ENCODE peak calls at places on chromosomes 4 and X, in ten cellular contexts. O is right lobe of liver, L is heart right ventricle, F is AG04450, D is colonic mucosa, H is heart left ventricle, W is cardiac muscle cell, N is mammary epithelial cell, Z is kidney epithelial cell, G is pancreas. Q is an unnamed sample. For H3K27me3, the result is how much of the 10 kb centered on the place peaks cover.

GRCh38 chr4:34289489-34289888 is 1954.8 kb downstream of the ARAP2 start:
- DNase-seq in G (no peak), L (no peak), H (no peak), O (no peak), F (no peak), D (no peak), N (no peak), Z (no peak), W (no peak), Q (no peak)

GRCh38 chr4:851701-852430 is 25.9 kb upstream of the CPLX1 start:
- DNase-seq in Z (no peak), D (no peak), N (no peak), F (no peak), G (no peak), L (no peak), O (peak), W (no peak), H (no peak), Q (no peak)

GRCh38 chr4:156888762-156889161 is 82.8 kb downstream of the PDGFC start:
- DNase-seq in D (no peak), N (peak), G (no peak), O (no peak), Z (peak), H (no peak), L (no peak), W (peak), F (no peak), Q (no peak)

GRCh38 chr4:52870225-52870624 is 8.1 kb downstream of the RASL11B start:
- DNase-seq in F (no peak), Z (no peak), G (no peak), N (no peak), L (peak), H (peak), O (no peak), D (no peak), W (no peak), Q (no peak)

GRCh38 chrX:138775501-138775900 is 64.0 kb upstream of the FGF13 start:
- DNase-seq in F (no peak), H (no peak), W (peak), O (no peak), G (no peak), D (no peak), N (peak), Z (no peak), L (no peak), Q (no peak)

GRCh38 chrX:23554304-23554703 is 113.0 kb upstream of the PRDX4 start:
- DNase-seq in F (peak), Z (peak), D (no peak), G (no peak), O (no peak), L (no peak), H (no peak), N (peak), W (peak), Q (peak)

GRCh38 chr4:108029321-108029720 is 39.6 kb downstream of the HADH start:
- DNase-seq in G (no peak), N (no peak), Z (no peak), W (no peak), H (no peak), D (no peak), L (no peak), O (no peak), F (no peak), Q (no peak)

GRCh38 chr4:3703343-3703676 is 62.9 kb upstream of the ADRA2C start:
- DNase-seq in G (no peak), L (no peak), F (no peak), N (no peak), W (no peak), Z (no peak), O (peak), H (no peak), D (no peak), Q (no peak)

GRCh38 chr4:55157559-55158277 is 32.3 kb upstream of the KDR start:
- DNase-seq in D (no peak), F (no peak), W (no peak), L (no peak), H (no peak), N (no peak), O (no peak), Z (no peak), G (no peak), Q (peak)

GRCh38 chr4:152421576-152421975 is 114.3 kb downstream of the FBXW7 start:
- DNase-seq in W (no peak), D (no peak), N (no peak), L (no peak), O (no peak), Z (no peak), H (no peak), F (no peak), G (no peak), Q (no peak)

GRCh38 chr4:112418092-112418491 is 97.9 kb downstream of the NEUROG2 start:
- DNase-seq in H (no peak), G (no peak), O (no peak), Z (no peak), W (no peak), L (no peak), D (no peak), F (no peak), N (no peak), Q (no peak)

GRCh38 chr4:152181150-152181549 is 354.7 kb downstream of the FBXW7 start:
- DNase-seq in O (no peak), Z (no peak), G (no peak), L (no peak), D (no peak), H (no peak), W (no peak), N (no peak), F (no peak), Q (no peak)

GRCh38 chrX:25206761-25207160 is 191.0 kb upstream of the ARX start:
- DNase-seq in G (no peak), N (peak), W (no peak), F (no peak), O (no peak), D (no peak), Z (peak), H (no peak), L (no peak), Q (no peak)

GRCh38 chrX:119194631-119195030 is 41.5 kb upstream of the PGRMC1 start:
- DNase-seq in O (no peak), Z (no peak), F (no peak), D (no peak), W (peak), H (no peak), N (no peak), L (no peak), G (no peak), Q (no peak)

GRCh38 chrX:148049441-148049840 is 68.3 kb downstream of the FMR1NB start:
- DNase-seq in N (peak), D (no peak), G (no peak), H (no peak), L (no peak), O (no peak), F (no peak), Z (no peak), W (peak), Q (peak)

GRCh38 chr4:111074523-111075114 is 451.7 kb upstream of the PITX2 start:
- DNase-seq in F (no peak), D (no peak), O (no peak), Z (no peak), L (no peak), H (no peak), N (no peak), W (no peak), G (no peak), Q (no peak)

GRCh38 chr4:6942238-6942800 is 32.7 kb downstream of the TBC1D14 start:
- DNase-seq in G (no peak), N (peak), D (no peak), L (no peak), Z (peak), O (no peak), W (peak), H (no peak), F (peak), Q (no peak)
- H3K4me3 ChIP-seq in G (no peak), N (peak), D (no peak), L (no peak), Z (no peak), O (no peak), W (no peak), H (no peak), F (peak), Q (no peak)

GRCh38 chr4:139686130-139686529 is 20.5 kb downstream of the MGST2 start:
- DNase-seq in L (no peak), N (no peak), W (no peak), Z (no peak), F (no peak), D (no peak), G (no peak), H (no peak), O (no peak), Q (no peak)
- TF ChIP-seq CTCF in L (no peak), N (no peak), W (no peak), Z (no peak), F (no peak), D (no peak), G (no peak), H (no peak), O (no peak), Q (no peak)

GRCh38 chr4:89307446-89308160 is at the start of gene GPRIN3:
- DNase-seq in G (peak), N (no peak), Z (no peak), F (no peak), L (peak), W (peak), H (peak), O (peak), D (peak), Q (no peak)
- H3K27me3 ChIP-seq in G (under half), N (under half), Z (under half), F (under half), L (under half), W (under half), H (under half), O (under half), D (under half), Q (under half)

DNA sequence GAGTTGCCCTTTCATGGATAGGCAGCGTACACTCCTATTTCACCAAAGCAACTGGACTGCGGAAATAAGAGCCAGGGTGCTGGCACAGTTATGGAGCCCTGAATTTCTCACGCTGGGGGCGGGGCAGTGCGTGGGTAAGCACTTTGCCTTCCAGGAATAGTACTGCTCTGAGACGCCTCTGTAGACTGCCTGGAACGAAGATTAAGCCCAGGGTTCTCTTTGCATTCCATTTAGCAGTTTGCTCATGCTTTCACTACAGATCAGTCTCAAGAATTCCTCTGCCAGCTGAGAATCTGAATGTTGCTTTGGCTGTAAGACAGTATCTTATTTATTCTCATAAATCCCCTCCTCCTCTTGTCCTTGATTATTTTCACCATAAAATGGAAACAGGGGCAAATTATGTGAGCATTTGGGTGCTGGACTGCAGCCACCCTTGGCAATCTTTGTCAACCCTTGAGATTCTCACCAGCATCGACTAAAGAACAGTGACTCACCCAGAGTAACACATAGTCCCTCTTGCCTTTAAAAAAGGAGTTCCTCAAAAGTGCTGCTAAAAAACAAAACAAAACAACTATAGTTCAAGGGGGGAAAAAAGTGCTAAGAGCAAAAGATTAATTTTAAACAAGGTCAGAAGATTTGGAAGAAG is 88.9 kb upstream of the CITED1 start:
- DNase-seq in Z (no peak), L (peak), W (peak), N (no peak), G (no peak), H (peak), D (no peak), F (peak), O (no peak), Q (no peak)
- H3K4me3 ChIP-seq in Z (no peak), L (no peak), W (no peak), N (no peak), G (no peak), H (no peak), D (no peak), F (no peak), O (no peak), Q (no peak)

DNA sequence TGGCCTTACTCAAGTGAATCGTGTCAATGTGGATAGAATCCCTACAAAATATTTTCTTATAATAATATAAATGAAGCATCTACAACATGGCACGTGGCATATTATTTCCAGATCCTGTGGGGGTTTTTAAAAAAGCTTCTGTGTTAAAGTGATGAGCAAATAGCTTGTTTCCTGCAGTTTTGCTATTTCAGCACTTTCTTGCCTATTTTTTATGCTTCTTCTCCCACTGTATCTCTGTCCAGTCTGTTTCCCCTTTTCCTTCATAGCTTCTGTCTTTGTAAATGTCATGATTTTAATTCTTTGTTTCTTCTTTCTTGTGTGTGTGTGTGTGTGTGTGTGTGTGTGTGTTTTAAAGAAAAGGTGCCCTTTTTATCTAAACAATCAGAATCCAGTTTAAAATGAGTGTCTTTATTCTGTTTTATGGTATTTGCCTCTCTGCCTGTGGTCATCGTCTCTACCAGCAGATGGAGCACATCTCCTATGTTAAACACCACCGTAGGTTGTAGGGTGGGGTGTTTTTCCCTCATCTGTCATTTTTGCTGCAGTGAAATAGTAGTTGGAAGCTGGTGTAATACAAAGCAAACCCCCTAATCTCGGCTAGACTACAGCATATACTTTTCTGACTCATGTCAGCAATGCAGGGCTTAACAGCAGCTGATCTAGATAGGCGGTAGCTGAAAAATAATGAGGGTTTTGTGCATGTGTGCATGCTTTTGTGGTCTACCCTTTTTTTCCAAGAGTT is 33.1 kb downstream of the FTHL17 start:
- DNase-seq in H (peak), F (peak), Z (no peak), L (peak), D (peak), O (no peak), W (peak), G (peak), N (peak), Q (no peak)
- TF ChIP-seq CTCF in H (peak), F (peak), Z (peak), L (peak), D (peak), O (peak), W (peak), G (peak), N (peak), Q (peak)

DNA sequence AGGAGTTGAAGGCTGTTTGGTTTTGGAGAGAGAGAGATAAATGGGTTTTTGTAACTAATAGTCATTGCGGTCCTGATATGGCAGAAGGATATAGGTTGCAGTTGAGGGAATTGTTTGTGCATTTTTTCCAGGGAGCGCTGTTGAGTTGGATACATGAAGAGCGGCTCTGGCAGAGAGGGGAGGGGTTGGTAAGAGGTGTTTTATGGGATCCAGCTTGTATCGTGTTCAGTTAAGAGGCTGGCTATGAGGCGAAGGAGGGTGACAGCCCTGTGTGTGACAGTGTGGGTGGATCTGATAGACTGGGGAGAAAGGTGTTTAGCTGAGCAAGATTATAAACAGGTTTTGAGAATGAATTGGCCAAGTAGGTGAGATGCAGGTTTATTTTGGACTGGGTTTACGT is 1.5 kb downstream of the SPANXN4 start:
- DNase-seq in O (no peak), H (no peak), L (no peak), N (no peak), Z (no peak), G (no peak), F (no peak), D (no peak), W (no peak), Q (no peak)
- H3K27me3 ChIP-seq in O (under half), H (under half), L (under half), N (under half), Z (under half), G (under half), F (under half), D (under half), W (under half), Q (under half)

DNA sequence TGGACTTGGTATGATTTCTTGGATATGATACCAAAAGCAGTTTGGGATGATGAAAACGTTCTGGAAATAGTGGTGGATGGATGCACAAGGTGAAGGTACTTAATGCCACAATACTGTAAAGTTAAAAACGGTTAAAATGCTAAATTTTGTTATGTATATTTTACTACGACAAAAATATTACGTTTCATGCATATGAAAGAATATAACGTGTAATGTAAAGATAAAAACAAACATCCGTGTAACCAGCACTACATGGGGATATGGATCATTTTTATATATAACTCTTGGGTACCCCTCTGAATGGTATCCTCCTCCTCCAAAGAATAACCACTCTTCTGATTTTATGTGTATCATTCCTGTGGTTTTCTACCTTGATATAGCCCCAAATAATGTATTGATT is 862 bp upstream of the CENPU start:
- DNase-seq in D (no peak), O (no peak), L (no peak), W (no peak), G (no peak), N (no peak), Z (no peak), H (no peak), F (no peak), Q (no peak)
- H3K4me3 ChIP-seq in D (peak), O (peak), L (peak), W (peak), G (peak), N (peak), Z (peak), H (no peak), F (peak), Q (peak)